ENCODE peak calls at places on chromosomes 13 and 19, in seven cellular contexts. One of them, this sample, is unnamed. For H3K4me1 and H3K27me3, the result is how much of the 10 kb centered on the place peaks cover.

GRCh38 chr19:47228168-47228936 is 2.6 kb downstream of the BBC3 start:
- DNase-seq in tibial artery: peak
- DNase-seq in endothelial cell of umbilical vein: no peak
- DNase-seq in heart right ventricle: peak
- DNase-seq in body of pancreas: peak
- DNase-seq in GM23248: peak
- DNase-seq in Peyer's patch: peak
- DNase-seq in this sample: peak

GRCh38 chr13:69108486-69108885 is 999.1 kb upstream of the ATXN8OS start:
- DNase-seq in Peyer's patch: no peak
- DNase-seq in GM23248: no peak
- DNase-seq in body of pancreas: no peak
- DNase-seq in tibial artery: no peak
- DNase-seq in endothelial cell of umbilical vein: no peak
- DNase-seq in heart right ventricle: no peak
- DNase-seq in this sample: no peak

GRCh38 chr19:1172353-1173159 is 1.5 kb downstream of the SBNO2 start:
- DNase-seq in body of pancreas: peak
- DNase-seq in tibial artery: peak
- DNase-seq in heart right ventricle: peak
- DNase-seq in Peyer's patch: peak
- DNase-seq in GM23248: peak
- DNase-seq in endothelial cell of umbilical vein: peak
- DNase-seq in this sample: no peak

GRCh38 chr13:31901985-31902384 is 129.6 kb upstream of the FRY start:
- DNase-seq in Peyer's patch: no peak
- DNase-seq in GM23248: peak
- DNase-seq in heart right ventricle: no peak
- DNase-seq in body of pancreas: no peak
- DNase-seq in endothelial cell of umbilical vein: no peak
- DNase-seq in tibial artery: no peak
- DNase-seq in this sample: no peak

GRCh38 chr19:39416152-39416551 is 3.7 kb downstream of the PLEKHG2 start:
- DNase-seq in Peyer's patch: no peak
- DNase-seq in tibial artery: peak
- DNase-seq in body of pancreas: no peak
- DNase-seq in heart right ventricle: no peak
- DNase-seq in endothelial cell of umbilical vein: no peak
- DNase-seq in GM23248: no peak
- DNase-seq in this sample: no peak

GRCh38 chr19:34241513-34242337 is 12.6 kb upstream of the GARRE1 start:
- DNase-seq in endothelial cell of umbilical vein: no peak
- DNase-seq in GM23248: no peak
- DNase-seq in tibial artery: no peak
- DNase-seq in heart right ventricle: no peak
- DNase-seq in Peyer's patch: peak
- DNase-seq in body of pancreas: peak
- DNase-seq in this sample: no peak

GRCh38 chr13:110449225-110450015 is 112.1 kb downstream of the RAB20 start:
- DNase-seq in heart right ventricle: no peak
- DNase-seq in tibial artery: peak
- DNase-seq in body of pancreas: no peak
- DNase-seq in endothelial cell of umbilical vein: no peak
- DNase-seq in GM23248: no peak
- DNase-seq in Peyer's patch: no peak
- DNase-seq in this sample: no peak

GRCh38 chr13:94239135-94239534 is 240.3 kb downstream of the DCT start:
- DNase-seq in endothelial cell of umbilical vein: no peak
- DNase-seq in Peyer's patch: no peak
- DNase-seq in heart right ventricle: no peak
- DNase-seq in GM23248: peak
- DNase-seq in tibial artery: no peak
- DNase-seq in body of pancreas: no peak
- DNase-seq in this sample: peak

GRCh38 chr19:2668188-2668763 is 34.2 kb downstream of the GNG7 start:
- DNase-seq in Peyer's patch: no peak
- DNase-seq in body of pancreas: no peak
- DNase-seq in tibial artery: no peak
- DNase-seq in GM23248: no peak
- DNase-seq in endothelial cell of umbilical vein: no peak
- DNase-seq in heart right ventricle: no peak
- DNase-seq in this sample: no peak

GRCh38 chr13:51849145-51850101 is 4.4 kb upstream of the TMEM272 start:
- DNase-seq in GM23248: peak
- DNase-seq in endothelial cell of umbilical vein: no peak
- DNase-seq in Peyer's patch: no peak
- DNase-seq in body of pancreas: no peak
- DNase-seq in heart right ventricle: no peak
- DNase-seq in tibial artery: no peak
- DNase-seq in this sample: no peak

GRCh38 chr13:46896346-46897138 is at the start of gene HTR2A:
- DNase-seq in endothelial cell of umbilical vein: no peak
- DNase-seq in Peyer's patch: no peak
- DNase-seq in body of pancreas: peak
- DNase-seq in heart right ventricle: no peak
- DNase-seq in GM23248: peak
- DNase-seq in tibial artery: no peak
- DNase-seq in this sample: no peak

GRCh38 chr13:113297370-113297871 is 382 bp downstream of the LAMP1 start:
- DNase-seq in Peyer's patch: peak
- DNase-seq in endothelial cell of umbilical vein: peak
- DNase-seq in GM23248: peak
- DNase-seq in body of pancreas: peak
- DNase-seq in tibial artery: peak
- DNase-seq in heart right ventricle: no peak
- DNase-seq in this sample: peak

GRCh38 chr19:29590278-29590677 is 15.8 kb upstream of the POP4 start:
- DNase-seq in body of pancreas: no peak
- DNase-seq in Peyer's patch: no peak
- DNase-seq in GM23248: no peak
- DNase-seq in heart right ventricle: no peak
- DNase-seq in tibial artery: no peak
- DNase-seq in endothelial cell of umbilical vein: no peak
- DNase-seq in this sample: no peak

GRCh38 chr19:49335784-49336481 is 727 bp downstream of the CD37 start:
- DNase-seq in body of pancreas: no peak
- DNase-seq in tibial artery: peak
- DNase-seq in Peyer's patch: no peak
- DNase-seq in endothelial cell of umbilical vein: no peak
- DNase-seq in GM23248: no peak
- DNase-seq in heart right ventricle: no peak
- DNase-seq in this sample: peak
- H3K4me1 ChIP-seq in body of pancreas: under half
- H3K4me1 ChIP-seq in tibial artery: under half
- H3K4me1 ChIP-seq in Peyer's patch: under half
- H3K4me1 ChIP-seq in endothelial cell of umbilical vein: under half
- H3K4me1 ChIP-seq in GM23248: under half
- H3K4me1 ChIP-seq in heart right ventricle: half or more
- H3K4me1 ChIP-seq in this sample: half or more

DNA sequence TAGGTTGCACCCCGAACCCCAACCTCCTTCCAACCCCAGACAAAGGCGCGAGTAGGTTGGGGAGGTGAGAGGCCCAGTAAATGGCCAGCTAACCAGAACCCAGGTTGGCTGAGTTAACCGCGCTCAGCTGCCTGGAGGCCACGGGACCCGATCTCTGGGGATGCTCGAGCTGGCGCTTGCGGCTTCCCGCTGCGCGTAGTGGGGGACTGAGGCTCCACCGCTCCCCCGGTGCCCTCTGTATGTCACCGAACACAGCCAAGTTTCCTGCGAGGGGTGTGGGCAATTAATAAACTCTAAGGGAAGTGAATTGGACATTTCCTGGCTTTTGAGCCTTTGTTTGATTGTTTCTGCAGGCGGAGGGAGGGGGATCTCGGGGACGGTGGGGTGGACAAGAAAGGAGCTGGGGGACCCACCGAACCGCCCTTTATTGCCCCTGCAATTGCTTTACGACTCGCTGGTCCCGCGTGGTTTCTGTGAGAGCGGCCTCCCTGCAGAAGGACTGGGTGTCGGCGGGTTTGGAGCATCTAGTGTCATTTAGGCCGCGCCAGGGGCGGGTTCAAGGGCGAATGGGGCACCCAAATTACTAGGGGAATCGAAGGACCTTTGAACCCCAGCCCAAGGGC is 3.5 kb upstream of the ZIC5 start:
- DNase-seq in Peyer's patch: no peak
- DNase-seq in GM23248: no peak
- DNase-seq in heart right ventricle: no peak
- DNase-seq in body of pancreas: no peak
- DNase-seq in endothelial cell of umbilical vein: no peak
- DNase-seq in tibial artery: no peak
- DNase-seq in this sample: no peak
- H3K27me3 ChIP-seq in Peyer's patch: half or more
- H3K27me3 ChIP-seq in GM23248: half or more
- H3K27me3 ChIP-seq in heart right ventricle: half or more
- H3K27me3 ChIP-seq in body of pancreas: half or more
- H3K27me3 ChIP-seq in endothelial cell of umbilical vein: half or more
- H3K27me3 ChIP-seq in tibial artery: under half
- H3K27me3 ChIP-seq in this sample: half or more

GRCh38 chr13:29429496-29429895 is 166.0 kb downstream of the SLC7A1 start:
- DNase-seq in endothelial cell of umbilical vein: no peak
- DNase-seq in heart right ventricle: no peak
- DNase-seq in Peyer's patch: no peak
- DNase-seq in tibial artery: no peak
- DNase-seq in GM23248: peak
- DNase-seq in body of pancreas: no peak
- DNase-seq in this sample: no peak

GRCh38 chr13:29428992-29429315 is 166.5 kb downstream of the SLC7A1 start:
- DNase-seq in body of pancreas: no peak
- DNase-seq in heart right ventricle: no peak
- DNase-seq in endothelial cell of umbilical vein: no peak
- DNase-seq in tibial artery: no peak
- DNase-seq in GM23248: no peak
- DNase-seq in Peyer's patch: no peak
- DNase-seq in this sample: no peak

GRCh38 chr13:29427937-29428309 is 167.6 kb downstream of the SLC7A1 start:
- DNase-seq in body of pancreas: no peak
- DNase-seq in tibial artery: no peak
- DNase-seq in GM23248: no peak
- DNase-seq in endothelial cell of umbilical vein: no peak
- DNase-seq in heart right ventricle: no peak
- DNase-seq in Peyer's patch: no peak
- DNase-seq in this sample: no peak

GRCh38 chr13:29423050-29423449 is 172.4 kb downstream of the SLC7A1 start:
- DNase-seq in heart right ventricle: no peak
- DNase-seq in Peyer's patch: no peak
- DNase-seq in body of pancreas: no peak
- DNase-seq in GM23248: no peak
- DNase-seq in endothelial cell of umbilical vein: no peak
- DNase-seq in tibial artery: no peak
- DNase-seq in this sample: no peak

DNA sequence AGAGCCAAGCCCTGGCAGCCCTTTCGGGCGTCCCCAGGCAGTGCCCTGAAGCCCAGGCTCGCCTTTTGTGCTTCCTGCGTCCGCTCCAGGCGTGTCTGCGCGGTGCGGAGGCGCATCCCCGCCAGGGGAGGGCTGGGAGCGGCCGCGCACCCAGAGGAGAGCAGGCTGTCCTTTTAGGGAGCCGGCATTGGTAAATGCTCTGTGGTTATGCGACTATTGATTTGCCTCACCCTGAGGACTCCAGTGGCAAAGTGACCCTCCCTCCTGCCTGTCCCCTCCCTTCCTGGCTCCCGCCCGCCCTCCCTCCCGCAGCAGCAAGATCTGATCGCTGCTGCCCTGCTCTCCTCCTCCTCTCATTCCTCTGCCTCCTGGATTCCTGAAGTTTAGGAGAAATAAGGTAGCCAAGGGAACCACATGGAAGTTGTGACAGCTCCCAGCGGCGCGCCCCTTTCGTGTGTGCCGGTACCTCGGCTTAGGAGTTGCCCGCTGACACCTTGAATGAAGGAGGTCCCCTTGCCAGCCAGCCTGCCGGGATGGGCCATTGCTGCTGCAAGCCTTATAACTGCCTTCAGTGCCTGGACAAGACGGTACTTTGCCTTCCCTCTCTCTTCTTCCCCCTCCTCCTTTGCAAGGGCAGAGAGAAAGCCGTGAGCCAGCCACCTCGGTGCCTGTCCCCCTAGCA is 167.0 kb downstream of the SLC7A1 start:
- DNase-seq in tibial artery: no peak
- DNase-seq in heart right ventricle: peak
- DNase-seq in Peyer's patch: no peak
- DNase-seq in GM23248: peak
- DNase-seq in endothelial cell of umbilical vein: no peak
- DNase-seq in body of pancreas: peak
- DNase-seq in this sample: no peak
- H3K4me3 ChIP-seq in tibial artery: peak
- H3K4me3 ChIP-seq in heart right ventricle: peak
- H3K4me3 ChIP-seq in Peyer's patch: peak
- H3K4me3 ChIP-seq in GM23248: peak
- H3K4me3 ChIP-seq in endothelial cell of umbilical vein: no peak
- H3K4me3 ChIP-seq in body of pancreas: no peak
- H3K4me3 ChIP-seq in this sample: no peak

DNA sequence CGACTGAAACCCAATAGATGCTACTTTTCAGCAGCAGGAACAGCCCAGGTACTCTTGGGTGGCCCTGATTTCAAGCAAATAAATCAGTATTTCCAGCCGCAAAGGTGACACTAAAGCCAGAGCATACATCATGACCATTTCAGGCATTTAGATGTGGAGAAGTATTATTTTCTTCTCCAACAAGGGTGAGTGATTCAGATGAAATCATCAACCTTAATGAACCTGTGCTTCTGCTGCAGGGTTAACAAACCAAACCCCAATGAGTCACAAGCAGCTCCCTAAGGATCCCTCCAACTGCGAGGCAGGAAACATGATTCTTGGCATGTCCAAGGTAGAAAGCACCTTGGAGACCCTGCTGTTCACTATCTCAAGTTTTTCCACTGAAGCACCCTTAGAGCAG is 32.7 kb downstream of the MBNL2 start:
- DNase-seq in GM23248: peak
- DNase-seq in heart right ventricle: no peak
- DNase-seq in body of pancreas: no peak
- DNase-seq in endothelial cell of umbilical vein: no peak
- DNase-seq in tibial artery: no peak
- DNase-seq in Peyer's patch: no peak
- DNase-seq in this sample: no peak
- H3K4me1 ChIP-seq in GM23248: half or more
- H3K4me1 ChIP-seq in heart right ventricle: half or more
- H3K4me1 ChIP-seq in body of pancreas: half or more
- H3K4me1 ChIP-seq in endothelial cell of umbilical vein: half or more
- H3K4me1 ChIP-seq in tibial artery: under half
- H3K4me1 ChIP-seq in Peyer's patch: under half
- H3K4me1 ChIP-seq in this sample: half or more

GRCh38 chr13:99997702-99998219 is 16.2 kb downstream of the ZIC2 start:
- DNase-seq in endothelial cell of umbilical vein: no peak
- DNase-seq in tibial artery: no peak
- DNase-seq in Peyer's patch: no peak
- DNase-seq in heart right ventricle: no peak
- DNase-seq in body of pancreas: no peak
- DNase-seq in GM23248: no peak
- DNase-seq in this sample: no peak
- H3K27me3 ChIP-seq in endothelial cell of umbilical vein: half or more
- H3K27me3 ChIP-seq in tibial artery: under half
- H3K27me3 ChIP-seq in Peyer's patch: under half
- H3K27me3 ChIP-seq in heart right ventricle: half or more
- H3K27me3 ChIP-seq in body of pancreas: half or more
- H3K27me3 ChIP-seq in GM23248: half or more
- H3K27me3 ChIP-seq in this sample: half or more

This sample was measured in CD4-positive, alpha-beta memory T cell.